ENCODE peak calls at places on chromosomes 4 and X, in six cellular contexts. One of them, this sample, is unnamed.

GRCh38 chr4:38621004-38621684 is 42.9 kb upstream of the KLF3 start:
- DNase-seq in A549: peak
- DNase-seq in K562: peak
- DNase-seq in GM12878: no peak
- DNase-seq in endothelial cell of umbilical vein: no peak
- DNase-seq in HepG2: peak
- DNase-seq in this sample: peak

GRCh38 chr4:93791570-93792195 is 36.9 kb upstream of the ATOH1 start:
- DNase-seq in HepG2: peak
- DNase-seq in endothelial cell of umbilical vein: peak
- DNase-seq in K562: peak
- DNase-seq in A549: peak
- DNase-seq in GM12878: no peak
- DNase-seq in this sample: peak

GRCh38 chr4:38601244-38601915 is 62.6 kb upstream of the KLF3 start:
- DNase-seq in K562: peak
- DNase-seq in endothelial cell of umbilical vein: peak
- DNase-seq in GM12878: no peak
- DNase-seq in HepG2: peak
- DNase-seq in A549: peak
- DNase-seq in this sample: peak

GRCh38 chrX:30643313-30643821 is 9.9 kb upstream of the GK start:
- DNase-seq in GM12878: no peak
- DNase-seq in K562: no peak
- DNase-seq in endothelial cell of umbilical vein: no peak
- DNase-seq in A549: no peak
- DNase-seq in HepG2: peak
- DNase-seq in this sample: peak

GRCh38 chrX:21645437-21646220 is 12.5 kb downstream of the KLHL34 start:
- DNase-seq in K562: no peak
- DNase-seq in GM12878: no peak
- DNase-seq in HepG2: no peak
- DNase-seq in A549: no peak
- DNase-seq in endothelial cell of umbilical vein: no peak
- DNase-seq in this sample: no peak

GRCh38 chr4:94564252-94564651 is 112.5 kb downstream of the PDLIM5 start:
- DNase-seq in A549: no peak
- DNase-seq in endothelial cell of umbilical vein: no peak
- DNase-seq in K562: no peak
- DNase-seq in GM12878: no peak
- DNase-seq in HepG2: peak
- DNase-seq in this sample: no peak

GRCh38 chr4:56619160-56619559 is 61.9 kb downstream of the HOPX start:
- DNase-seq in K562: no peak
- DNase-seq in GM12878: no peak
- DNase-seq in A549: no peak
- DNase-seq in endothelial cell of umbilical vein: peak
- DNase-seq in HepG2: no peak
- DNase-seq in this sample: peak

GRCh38 chrX:127884921-127885320 is 167.3 kb downstream of the ACTRT1 start:
- DNase-seq in A549: no peak
- DNase-seq in K562: no peak
- DNase-seq in endothelial cell of umbilical vein: no peak
- DNase-seq in GM12878: no peak
- DNase-seq in HepG2: no peak
- DNase-seq in this sample: no peak

GRCh38 chr4:22670953-22671352 is 21.8 kb upstream of the GBA3 start:
- DNase-seq in GM12878: no peak
- DNase-seq in A549: no peak
- DNase-seq in K562: peak
- DNase-seq in HepG2: no peak
- DNase-seq in endothelial cell of umbilical vein: no peak
- DNase-seq in this sample: no peak

GRCh38 chr4:168139336-168139735 is 47.0 kb downstream of the ANXA10 start:
- DNase-seq in HepG2: no peak
- DNase-seq in A549: peak
- DNase-seq in GM12878: no peak
- DNase-seq in endothelial cell of umbilical vein: no peak
- DNase-seq in K562: no peak
- DNase-seq in this sample: no peak
- TF ChIP-seq MYC in HepG2: no peak
- TF ChIP-seq MYC in A549: no peak
- TF ChIP-seq MYC in GM12878: no peak
- TF ChIP-seq MYC in endothelial cell of umbilical vein: no peak
- TF ChIP-seq MYC in K562: no peak
- TF ChIP-seq MYC in this sample: no peak

GRCh38 chrX:141469469-141469868 is 115.1 kb downstream of the SPANXA1 start:
- DNase-seq in A549: peak
- DNase-seq in K562: no peak
- DNase-seq in HepG2: no peak
- DNase-seq in GM12878: no peak
- DNase-seq in endothelial cell of umbilical vein: no peak
- DNase-seq in this sample: no peak

GRCh38 chrX:141468940-141469339 is 115.6 kb downstream of the SPANXA1 start:
- DNase-seq in A549: peak
- DNase-seq in endothelial cell of umbilical vein: peak
- DNase-seq in HepG2: no peak
- DNase-seq in GM12878: no peak
- DNase-seq in K562: no peak
- DNase-seq in this sample: no peak

GRCh38 chrX:141467442-141467841 is 117.1 kb downstream of the SPANXA1 start:
- DNase-seq in GM12878: no peak
- DNase-seq in K562: no peak
- DNase-seq in HepG2: no peak
- DNase-seq in endothelial cell of umbilical vein: peak
- DNase-seq in A549: peak
- DNase-seq in this sample: no peak
- TF ChIP-seq MYC in GM12878: no peak
- TF ChIP-seq MYC in K562: no peak
- TF ChIP-seq MYC in HepG2: no peak
- TF ChIP-seq MYC in endothelial cell of umbilical vein: no peak
- TF ChIP-seq MYC in A549: no peak
- TF ChIP-seq MYC in this sample: no peak

GRCh38 chrX:40552768-40553167 is 28.0 kb upstream of the ATP6AP2 start:
- DNase-seq in A549: peak
- DNase-seq in endothelial cell of umbilical vein: no peak
- DNase-seq in GM12878: no peak
- DNase-seq in K562: peak
- DNase-seq in HepG2: no peak
- DNase-seq in this sample: peak
- TF ChIP-seq MYC in A549: no peak
- TF ChIP-seq MYC in endothelial cell of umbilical vein: no peak
- TF ChIP-seq MYC in GM12878: no peak
- TF ChIP-seq MYC in K562: no peak
- TF ChIP-seq MYC in HepG2: no peak
- TF ChIP-seq MYC in this sample: no peak

DNA sequence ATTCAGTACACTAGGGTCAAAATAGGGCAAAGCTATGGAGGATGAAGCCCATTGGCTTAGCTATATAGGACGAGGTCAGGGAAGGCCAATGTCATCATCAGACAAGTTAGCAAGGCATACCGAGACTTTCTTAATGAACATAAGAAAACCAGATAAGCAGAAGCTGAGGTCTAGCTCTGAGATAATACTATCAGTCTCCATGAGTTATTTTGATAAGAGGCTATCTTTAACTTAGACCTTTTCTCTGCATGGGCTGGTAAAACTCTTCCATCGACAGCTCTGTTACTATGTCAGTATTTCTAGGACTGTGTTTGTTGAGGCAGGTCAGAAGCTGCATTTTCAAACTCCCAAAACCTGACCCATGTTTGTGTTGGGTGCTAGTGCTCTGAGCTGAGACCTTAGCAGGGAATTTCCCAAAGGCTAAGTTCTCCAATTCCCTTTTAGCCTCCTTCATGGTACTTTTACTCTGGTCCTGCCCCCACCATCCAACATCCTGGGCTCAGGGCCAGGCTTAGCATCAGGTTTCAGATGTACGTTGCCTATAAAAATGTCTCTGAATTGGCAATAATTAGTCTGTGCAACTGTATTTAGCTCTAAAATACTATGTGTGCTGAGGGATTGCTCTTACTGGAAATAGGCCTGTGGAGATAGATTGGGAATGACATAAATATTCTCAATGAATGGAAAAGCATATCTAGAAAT is 29.3 kb upstream of the LRAT start:
- DNase-seq in K562: peak
- DNase-seq in GM12878: no peak
- DNase-seq in HepG2: no peak
- DNase-seq in A549: no peak
- DNase-seq in endothelial cell of umbilical vein: no peak
- DNase-seq in this sample: no peak
- TF ChIP-seq MYC in K562: no peak
- TF ChIP-seq MYC in GM12878: no peak
- TF ChIP-seq MYC in HepG2: no peak
- TF ChIP-seq MYC in A549: no peak
- TF ChIP-seq MYC in endothelial cell of umbilical vein: no peak
- TF ChIP-seq MYC in this sample: no peak

DNA sequence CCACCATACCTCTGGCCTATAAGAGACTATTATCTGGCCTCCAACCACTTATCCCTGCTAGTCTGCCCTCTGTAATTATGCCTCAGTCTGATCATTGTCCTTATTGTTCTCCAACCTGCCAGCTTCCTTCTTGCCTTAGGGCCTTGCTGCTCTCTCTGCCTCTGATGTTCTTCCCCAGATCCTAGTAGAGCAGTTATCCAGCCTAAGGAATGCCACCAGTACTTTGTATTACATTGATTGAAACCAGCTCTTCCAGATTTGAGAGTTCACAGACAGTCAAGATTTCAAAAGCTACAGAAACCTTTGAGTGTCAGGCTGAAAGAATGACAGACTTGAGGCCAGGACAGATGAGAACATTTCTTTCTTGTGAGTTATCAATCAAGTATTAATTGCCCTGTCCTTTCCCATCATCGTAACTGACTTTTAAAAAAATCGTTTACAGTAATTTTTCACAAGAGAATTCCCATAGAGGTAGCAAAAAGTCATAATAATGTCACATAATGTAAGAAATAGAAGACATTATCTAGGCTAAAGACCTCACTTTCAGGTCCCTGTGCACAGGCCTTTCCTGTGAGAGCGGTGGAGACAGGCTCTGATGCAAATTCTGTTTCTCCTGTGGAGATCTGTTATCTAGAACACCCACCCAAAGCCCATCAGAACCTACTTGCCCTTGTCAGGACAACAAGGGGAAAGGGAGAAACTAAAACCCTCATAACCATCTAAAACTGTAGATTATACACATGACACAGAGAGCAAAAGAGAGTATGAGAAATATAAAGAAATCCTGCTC is 64.1 kb upstream of the GUCY1A1 start:
- DNase-seq in K562: no peak
- DNase-seq in endothelial cell of umbilical vein: no peak
- DNase-seq in GM12878: no peak
- DNase-seq in HepG2: no peak
- DNase-seq in A549: no peak
- DNase-seq in this sample: no peak
- TF ChIP-seq MYC in K562: no peak
- TF ChIP-seq MYC in endothelial cell of umbilical vein: no peak
- TF ChIP-seq MYC in GM12878: no peak
- TF ChIP-seq MYC in HepG2: no peak
- TF ChIP-seq MYC in A549: no peak
- TF ChIP-seq MYC in this sample: no peak

GRCh38 chr4:86114563-86114962 is 245.3 kb downstream of the MAPK10 start:
- DNase-seq in endothelial cell of umbilical vein: no peak
- DNase-seq in GM12878: no peak
- DNase-seq in K562: no peak
- DNase-seq in A549: no peak
- DNase-seq in HepG2: no peak
- DNase-seq in this sample: no peak

GRCh38 chr4:86118696-86119095 is 241.2 kb downstream of the MAPK10 start:
- DNase-seq in endothelial cell of umbilical vein: no peak
- DNase-seq in K562: no peak
- DNase-seq in HepG2: no peak
- DNase-seq in A549: no peak
- DNase-seq in GM12878: no peak
- DNase-seq in this sample: no peak

DNA sequence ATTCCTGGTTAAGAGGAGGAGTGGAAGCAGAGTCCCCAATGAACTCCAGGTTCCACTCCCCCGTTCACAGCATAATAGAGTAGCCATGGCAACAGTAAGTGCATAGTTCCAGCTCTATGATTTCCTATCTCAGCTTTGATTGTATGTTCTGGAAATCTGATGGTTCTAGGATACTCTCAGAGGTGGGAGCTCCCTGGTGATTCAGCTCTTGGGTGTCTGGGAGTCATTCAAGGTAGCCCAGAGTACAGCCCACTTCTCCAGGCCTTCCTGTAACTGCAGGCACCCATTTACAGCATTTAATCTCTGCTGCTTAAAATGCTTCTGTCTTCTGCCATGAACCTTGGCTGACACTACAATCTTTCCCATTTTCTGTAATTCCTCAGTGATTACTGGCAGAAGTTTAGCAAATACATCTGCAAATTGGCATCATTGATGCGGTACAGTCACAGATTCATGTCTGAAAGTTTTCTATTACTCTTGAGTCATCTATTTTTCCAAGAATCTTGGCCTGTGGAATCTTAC is 242.0 kb downstream of the MAPK10 start:
- DNase-seq in endothelial cell of umbilical vein: no peak
- DNase-seq in A549: peak
- DNase-seq in GM12878: no peak
- DNase-seq in HepG2: no peak
- DNase-seq in K562: no peak
- DNase-seq in this sample: no peak
- TF ChIP-seq MYC in endothelial cell of umbilical vein: no peak
- TF ChIP-seq MYC in A549: no peak
- TF ChIP-seq MYC in GM12878: no peak
- TF ChIP-seq MYC in HepG2: no peak
- TF ChIP-seq MYC in K562: no peak
- TF ChIP-seq MYC in this sample: no peak

GRCh38 chrX:49958727-49959126 is 36.3 kb downstream of the CLCN5 start:
- DNase-seq in K562: no peak
- DNase-seq in GM12878: no peak
- DNase-seq in endothelial cell of umbilical vein: no peak
- DNase-seq in A549: no peak
- DNase-seq in HepG2: no peak
- DNase-seq in this sample: no peak
- TF ChIP-seq MYC in K562: no peak
- TF ChIP-seq MYC in GM12878: no peak
- TF ChIP-seq MYC in endothelial cell of umbilical vein: no peak
- TF ChIP-seq MYC in A549: no peak
- TF ChIP-seq MYC in HepG2: no peak
- TF ChIP-seq MYC in this sample: no peak

This sample was measured in NB4.